ENCODE peak calls at places on chromosome 17, in seven cellular contexts. X is A549; D is naive thymus-derived CD4-positive, alpha-beta T cell; L is skeletal muscle cell; B is AG04450; U is right cardiac atrium; E is NB4. I is an unnamed sample.

GRCh38 chr17:58224315-58224714 is 5.3 kb upstream of the MKS1 start:
- DNase-seq in X (peak; percentile 47), D (no peak), L (peak; percentile 34), B (no peak), U (no peak), E (peak; percentile 74), I (no peak)

GRCh38 chr17:83079340-83079747 is at the start of gene METRNL:
- DNase-seq in X (peak; percentile 77), D (peak; percentile 29), L (no peak), B (no peak), U (peak; percentile 83), E (peak; percentile 69), I (no peak)

GRCh38 chr17:77828749-77829539 is 129.6 kb upstream of the TNRC6C start:
- DNase-seq in X (no peak), D (no peak), L (no peak), B (no peak), U (no peak), E (no peak), I (no peak)

GRCh38 chr17:8736362-8736761 is 8.3 kb downstream of the CCDC42 start:
- DNase-seq in X (no peak), D (no peak), L (no peak), B (no peak), U (no peak), E (no peak), I (no peak)

GRCh38 chr17:16977932-16978331 is 6.0 kb upstream of the TNFRSF13B start:
- DNase-seq in X (no peak), D (no peak), L (no peak), B (no peak), U (no peak), E (no peak), I (no peak)

GRCh38 chr17:4195306-4195705 is 52.3 kb downstream of the CYB5D2 start:
- DNase-seq in X (no peak), D (no peak), L (peak; percentile 79), B (no peak), U (no peak), E (no peak), I (no peak)

GRCh38 chr17:42547698-42548069 is 5.0 kb upstream of the HSD17B1 start:
- DNase-seq in X (no peak), D (no peak), L (no peak), B (no peak), U (no peak), E (no peak), I (no peak)

GRCh38 chr17:76265624-76266243 is 586 bp downstream of the UBALD2 start:
- DNase-seq in X (no peak), D (peak; percentile 65), L (no peak), B (no peak), U (peak; percentile 66), E (peak; percentile 63), I (no peak)

GRCh38 chr17:45997624-45998023 is 1.4 kb upstream of the STH start:
- DNase-seq in X (no peak), D (no peak), L (peak; percentile 14), B (no peak), U (no peak), E (no peak), I (no peak)

GRCh38 chr17:4886830-4887229 is 12.5 kb upstream of the C17orf107 start:
- DNase-seq in X (no peak), D (no peak), L (no peak), B (no peak), U (no peak), E (no peak), I (no peak)

GRCh38 chr17:72466199-72466598 is 345.4 kb downstream of the SOX9 start:
- DNase-seq in X (peak; percentile 87), D (no peak), L (peak; percentile 18), B (no peak), U (no peak), E (no peak), I (peak; percentile 30)
- H3K4me3 ChIP-seq in X (peak overlapping the region; percentile 34), D (no peak overlapping the region), L (no peak overlapping the region), B (peak overlapping the region; percentile 41), U (no peak overlapping the region), E (no peak overlapping the region), I (no peak overlapping the region)

DNA sequence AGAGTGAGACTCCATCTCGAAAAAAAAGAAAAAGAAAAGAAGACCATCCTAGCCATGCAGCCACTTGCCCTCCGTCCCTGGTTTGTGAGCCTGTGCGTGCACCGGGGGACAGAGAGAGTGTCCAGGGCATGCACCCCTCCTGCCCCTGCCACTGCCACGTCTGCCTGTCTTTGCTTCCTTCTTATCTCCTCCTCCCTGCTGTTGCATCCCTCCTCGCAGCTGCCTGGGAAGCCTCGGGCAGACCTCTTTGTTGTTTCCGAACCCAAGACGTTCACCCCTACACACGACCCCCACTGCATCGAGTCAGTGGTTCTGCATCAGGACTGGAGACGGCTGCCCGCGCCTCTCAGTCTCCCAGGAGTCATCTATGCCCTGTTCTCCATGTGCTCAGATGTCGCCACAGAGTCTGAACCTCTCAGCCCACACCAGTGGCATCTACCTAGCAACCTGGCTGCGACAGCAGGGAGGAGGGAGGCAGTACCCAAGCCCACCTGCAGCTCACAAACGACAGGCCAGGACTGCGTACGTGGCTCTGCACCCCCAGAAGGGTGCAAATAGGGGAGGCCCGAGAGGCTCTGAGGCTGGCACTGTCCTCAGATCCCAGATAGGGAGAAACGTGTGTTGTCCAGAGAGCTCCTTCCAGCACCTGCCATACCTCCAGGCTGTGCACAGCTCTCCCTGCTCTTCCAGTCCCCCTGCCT is 5.2 kb downstream of the TIMP2 start:
- DNase-seq in X (no peak), D (no peak), L (no peak), B (no peak), U (no peak), E (no peak), I (no peak)
- H3K4me3 ChIP-seq in X (no peak overlapping the region), D (no peak overlapping the region), L (no peak overlapping the region), B (peak overlapping the region; percentile 4), U (no peak overlapping the region), E (no peak overlapping the region), I (no peak overlapping the region)

DNA sequence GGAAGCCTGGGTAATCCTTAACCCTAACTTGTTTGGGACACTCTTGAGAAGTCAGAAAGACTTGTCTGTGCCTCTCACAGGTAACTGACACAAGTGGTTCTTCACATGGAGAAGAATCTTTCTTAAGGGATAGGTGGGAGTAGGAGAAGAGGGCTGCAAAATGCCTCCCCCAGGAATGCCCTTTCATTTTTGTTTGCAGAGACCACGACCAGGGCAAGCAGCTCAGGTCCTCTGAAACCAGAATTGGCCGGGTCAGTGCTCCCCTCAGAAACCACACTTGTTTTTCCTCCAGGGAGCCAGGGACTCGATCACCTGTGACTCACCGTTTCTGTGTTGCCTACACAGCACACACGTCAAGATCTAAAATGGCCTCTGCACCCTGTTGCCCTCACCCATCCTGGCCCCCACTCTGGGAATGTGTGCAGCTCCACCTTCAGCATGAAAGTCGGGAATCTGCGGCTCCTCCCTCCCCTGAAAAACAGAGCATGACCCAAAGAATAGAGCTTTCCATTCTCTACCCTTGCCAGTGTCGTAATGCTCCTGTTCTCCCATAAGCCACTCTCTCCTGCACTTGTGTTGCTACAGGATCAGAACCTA is 36.1 kb downstream of the HNF1B start:
- DNase-seq in X (peak; percentile 72), D (no peak), L (no peak), B (no peak), U (no peak), E (no peak), I (no peak)
- H3K4me3 ChIP-seq in X (no peak overlapping the region), D (no peak overlapping the region), L (no peak overlapping the region), B (no peak overlapping the region), U (no peak overlapping the region), E (no peak overlapping the region), I (no peak overlapping the region)

DNA sequence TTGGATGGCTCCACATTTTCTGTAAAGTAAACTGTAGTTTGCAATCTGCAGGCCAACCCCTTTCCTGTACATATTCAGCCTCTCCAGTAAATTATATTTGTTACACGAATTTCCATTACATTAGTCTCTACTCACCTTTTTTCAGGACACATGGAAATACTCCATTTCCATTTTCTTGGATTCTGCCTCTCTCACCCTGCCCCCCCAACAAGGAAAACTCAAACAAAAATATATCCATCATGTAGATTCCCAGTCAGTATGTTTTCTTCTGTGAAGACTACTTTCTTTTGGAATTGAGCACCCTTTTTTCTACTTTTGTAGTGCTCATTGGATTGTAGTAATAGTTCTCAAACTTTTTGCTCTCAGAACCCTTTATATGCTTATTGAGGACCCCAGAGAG is 2.9 kb downstream of the PPM1D start:
- DNase-seq in X (no peak), D (no peak), L (no peak), B (no peak), U (no peak), E (no peak), I (no peak)
- H3K4me3 ChIP-seq in X (peak overlapping the region; percentile 88), D (no peak overlapping the region), L (peak overlapping the region; percentile 94), B (peak overlapping the region; percentile 99), U (peak overlapping the region; percentile 95), E (peak overlapping the region; percentile 98), I (peak overlapping the region; percentile 62)

DNA sequence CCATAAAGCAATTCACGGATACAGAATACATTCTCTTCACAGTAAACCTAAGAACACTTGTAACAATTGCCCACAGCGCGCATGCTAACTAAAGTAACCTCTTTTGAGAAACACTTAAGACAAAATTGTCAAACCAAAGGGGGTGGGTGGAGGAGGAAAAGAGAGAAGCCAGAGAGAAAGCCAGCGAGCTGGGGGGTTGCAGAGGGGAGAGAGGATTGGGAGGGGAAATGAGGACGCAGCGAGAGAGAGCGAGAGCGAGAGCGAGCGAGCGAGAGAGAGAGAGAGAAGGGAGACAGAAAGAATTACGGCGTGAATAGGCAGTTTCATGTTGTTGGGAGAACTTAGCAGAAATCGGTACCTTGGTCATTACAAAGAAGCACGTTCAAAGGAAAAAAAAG is 1.6 kb upstream of the HOXB7 start:
- DNase-seq in X (no peak), D (no peak), L (no peak), B (no peak), U (no peak), E (no peak), I (no peak)
- H3K4me3 ChIP-seq in X (peak overlapping the region; percentile 74), D (peak overlapping the region; percentile 32), L (peak overlapping the region; percentile 53), B (peak overlapping the region; percentile 67), U (peak overlapping the region; percentile 47), E (peak overlapping the region; percentile 1), I (peak overlapping the region; percentile 34)

GRCh38 chr17:6173653-6174052 is 103.5 kb downstream of the WSCD1 start:
- DNase-seq in X (no peak), D (no peak), L (no peak), B (no peak), U (no peak), E (no peak), I (no peak)

GRCh38 chr17:6177941-6178694 is 107.9 kb downstream of the WSCD1 start:
- DNase-seq in X (no peak), D (no peak), L (no peak), B (no peak), U (no peak), E (peak; percentile 3), I (no peak)

GRCh38 chr17:6170349-6170748 is 100.2 kb downstream of the WSCD1 start:
- DNase-seq in X (no peak), D (no peak), L (no peak), B (no peak), U (no peak), E (no peak), I (no peak)

DNA sequence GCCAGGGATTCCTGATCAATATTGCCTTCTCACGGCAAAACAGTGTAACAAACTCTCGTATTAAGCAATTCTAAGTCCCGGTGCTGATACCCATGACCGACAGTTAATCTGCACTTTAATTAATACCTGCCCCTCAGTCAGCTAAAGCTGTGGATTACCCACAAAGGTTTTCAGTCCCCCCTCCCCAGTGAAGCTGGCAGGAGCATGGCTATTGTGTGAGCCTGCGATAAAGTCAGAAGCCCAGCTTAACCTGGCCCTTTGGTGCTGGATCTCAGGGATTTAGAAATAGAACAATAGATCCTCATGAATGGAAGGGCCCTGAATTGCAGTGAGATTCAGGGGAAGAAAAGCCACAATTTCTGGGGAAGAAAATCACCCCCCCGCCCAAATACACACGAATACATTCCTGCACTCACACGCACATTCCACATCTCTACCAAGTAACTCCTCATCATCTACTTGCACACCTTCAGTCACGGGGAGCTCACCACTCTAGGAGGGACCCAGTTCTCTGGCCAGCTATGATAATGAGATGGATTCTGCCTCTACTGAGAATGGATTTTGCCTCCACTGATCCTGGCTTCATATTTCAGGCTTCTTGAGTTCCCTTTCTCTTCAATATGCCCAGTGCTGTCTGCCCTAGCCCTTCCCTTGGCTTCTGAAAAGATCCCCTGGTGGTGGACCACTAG is 102.6 kb downstream of the WSCD1 start:
- DNase-seq in X (no peak), D (no peak), L (no peak), B (no peak), U (no peak), E (no peak), I (no peak)
- H3K4me3 ChIP-seq in X (no peak overlapping the region), D (no peak overlapping the region), L (no peak overlapping the region), B (no peak overlapping the region), U (no peak overlapping the region), E (no peak overlapping the region), I (no peak overlapping the region)

I was measured in GM12864.